ENCODE peak calls at places on chromosomes 11 and 22, in seven cellular contexts. G is T-helper 9 cell; C is LoVo; Y is BE2C; R is psoas muscle; I is activated CD8-positive, alpha-beta memory T cell treated with anti-CD3 and anti-CD28 coated beads, Interleukin-2, amount 10 ng/mL, durations not matched to agents 7 days and 5 days; W is stimulated activated CD8-positive, alpha-beta memory T cell treated with anti-CD3 and anti-CD28 coated beads, Interleukin-4, amount 100 ng/mL, for 24 hours. B is an unnamed sample.

GRCh38 chr11:109173504-109173903 is 248.5 kb upstream of the C11orf87 start:
- DNase-seq in R (no peak), W (no peak), Y (no peak), I (no peak), G (no peak), C (no peak), B (no peak)

GRCh38 chr11:59822989-59823566 is 12.5 kb upstream of the MRPL16 start:
- DNase-seq in C (peak; percentile 61), G (peak; percentile 2), I (peak; percentile 56), Y (peak; percentile 12), W (no peak), R (no peak), B (peak; percentile 81)

GRCh38 chr11:1119282-1120146 is 38.2 kb upstream of the MUC5AC start:
- DNase-seq in R (no peak), G (no peak), Y (no peak), W (no peak), I (no peak), C (no peak), B (no peak)

GRCh38 chr22:43853328-43853931 is 8.9 kb downstream of the SULT4A1 start:
- DNase-seq in Y (no peak), G (no peak), W (no peak), C (no peak), I (no peak), R (no peak), B (no peak)

GRCh38 chr11:73242291-73243092 is 24.4 kb downstream of the P2RY2 start:
- DNase-seq in C (peak; percentile 68), I (peak; percentile 78), R (peak; percentile 80), G (peak; percentile 44), W (peak; percentile 64), Y (peak; percentile 89), B (peak; percentile 44)

GRCh38 chr11:73467505-73467904 is 91.3 kb downstream of the RELT start:
- DNase-seq in Y (no peak), I (no peak), G (no peak), W (no peak), R (no peak), C (no peak), B (no peak)

GRCh38 chr11:30345644-30346043 is 22.7 kb downstream of the ARL14EP start:
- DNase-seq in Y (no peak), R (no peak), G (no peak), I (no peak), W (no peak), C (no peak), B (no peak)

GRCh38 chr11:15258433-15259350 is 144.0 kb downstream of the INSC start:
- DNase-seq in C (peak; percentile 73), R (no peak), G (no peak), W (no peak), I (no peak), Y (no peak), B (no peak)

GRCh38 chr11:74730601-74731260 is 495 bp downstream of the CHRDL2 start:
- DNase-seq in R (no peak), W (no peak), C (no peak), Y (no peak), G (no peak), I (no peak), B (no peak)

GRCh38 chr11:3959918-3960295 is 104.4 kb downstream of the STIM1 start:
- DNase-seq in G (no peak), R (no peak), Y (no peak), I (no peak), W (no peak), C (no peak), B (no peak)

GRCh38 chr11:30876656-30877371 is 290.7 kb upstream of the MPPED2 start:
- DNase-seq in G (no peak), C (no peak), I (no peak), W (no peak), Y (no peak), R (no peak), B (no peak)

GRCh38 chr11:11956006-11956405 is 52.4 kb downstream of the DKK3 start:
- DNase-seq in I (no peak), W (no peak), G (no peak), C (no peak), R (no peak), Y (no peak), B (no peak)

GRCh38 chr11:114172871-114173444 is 113.4 kb downstream of the ZBTB16 start:
- DNase-seq in W (no peak), C (no peak), G (no peak), I (no peak), R (no peak), Y (no peak), B (no peak)

GRCh38 chr22:19612866-19613572 is 88.8 kb upstream of the CLDN5 start:
- DNase-seq in R (no peak), C (no peak), G (no peak), I (no peak), Y (no peak), W (no peak), B (peak; percentile 44)

GRCh38 chr11:121661796-121662508 is 209.2 kb upstream of the SORL1-AS1 start:
- DNase-seq in I (no peak), C (no peak), G (no peak), Y (no peak), W (no peak), R (no peak), B (no peak)

GRCh38 chr11:112213753-112214152 is 12.5 kb upstream of the PTS start:
- DNase-seq in Y (no peak), G (no peak), C (no peak), W (no peak), I (no peak), R (no peak), B (no peak)

GRCh38 chr11:15976433-15977045 is 379.8 kb downstream of the SOX6 start:
- DNase-seq in C (no peak), Y (no peak), R (no peak), G (no peak), W (no peak), I (no peak), B (no peak)

GRCh38 chr22:45709866-45710265 is 38.2 kb downstream of the ATXN10 start:
- DNase-seq in R (no peak), I (no peak), G (no peak), W (no peak), Y (no peak), C (no peak), B (no peak)

GRCh38 chr11:2096001-2096918 is 42.9 kb downstream of the IGF2 start:
- DNase-seq in C (no peak), I (no peak), Y (no peak), G (no peak), R (no peak), W (no peak), B (no peak)

GRCh38 chr11:35323076-35323868 is 96.1 kb downstream of the SLC1A2 start:
- DNase-seq in R (no peak), W (no peak), I (no peak), Y (no peak), C (no peak), G (no peak), B (no peak)

GRCh38 chr11:102306817-102307814 is 10.2 kb upstream of the BIRC3 start:
- DNase-seq in R (no peak), G (no peak), Y (no peak), C (peak; percentile 53), W (no peak), I (no peak), B (peak; percentile 50)

GRCh38 chr11:16973565-16973964 is 40.6 kb downstream of the PLEKHA7 start:
- DNase-seq in Y (no peak), C (no peak), I (no peak), R (no peak), G (no peak), W (no peak), B (no peak)

GRCh38 chr11:132586801-132587200 is 945.5 kb downstream of the OPCML start:
- DNase-seq in C (no peak), I (no peak), W (no peak), G (no peak), R (no peak), Y (no peak), B (no peak)

GRCh38 chr11:9060700-9061111 is 30.7 kb downstream of the SCUBE2 start:
- DNase-seq in W (peak; percentile 26), R (no peak), G (no peak), C (no peak), I (peak; percentile 85), Y (no peak), B (peak; percentile 36)

GRCh38 chr11:68946416-68947090 is 34.2 kb downstream of the MRGPRD start:
- DNase-seq in I (no peak), Y (no peak), W (no peak), C (no peak), G (no peak), R (no peak), B (no peak)

GRCh38 chr11:9047986-9048522 is 43.3 kb downstream of the SCUBE2 start:
- DNase-seq in W (no peak), R (no peak), C (no peak), Y (no peak), I (no peak), G (no peak), B (no peak)

GRCh38 chr11:117928818-117929567 is at the start of gene TMPRSS13:
- DNase-seq in G (no peak), Y (no peak), R (no peak), W (no peak), C (peak; percentile 46), I (no peak), B (no peak)

GRCh38 chr11:12416552-12416951 is 39.2 kb downstream of the PARVA start:
- DNase-seq in W (no peak), R (no peak), C (no peak), G (no peak), Y (no peak), I (no peak), B (no peak)

GRCh38 chr22:39928556-39929401 is 27.9 kb downstream of the GRAP2 start:
- DNase-seq in I (no peak), W (no peak), G (no peak), R (no peak), Y (no peak), C (no peak), B (peak; percentile 59)

GRCh38 chr11:18524248-18524647 is 2.5 kb downstream of the TSG101 start:
- DNase-seq in C (no peak), W (no peak), R (no peak), I (no peak), G (no peak), Y (no peak), B (no peak)

GRCh38 chr22:30578481-30578880 is 4.0 kb upstream of the GAL3ST1 start:
- DNase-seq in I (no peak), G (no peak), C (no peak), R (no peak), W (no peak), Y (no peak), B (no peak)

GRCh38 chr22:44620129-44620840 is 81.7 kb upstream of the PRR5 start:
- DNase-seq in W (peak; percentile 69), R (peak; percentile 60), G (peak; percentile 82), I (peak; percentile 93), Y (peak; percentile 82), C (no peak), B (no peak)

GRCh38 chr11:105829084-105829483 is 193.0 kb downstream of the MSANTD4 start:
- DNase-seq in Y (no peak), R (no peak), C (no peak), W (no peak), G (no peak), I (no peak), B (no peak)

GRCh38 chr22:30486118-30486517 is 14.3 kb upstream of the SEC14L3 start:
- DNase-seq in I (no peak), C (no peak), R (no peak), G (no peak), W (no peak), Y (no peak), B (no peak)

B was measured in AML-193.